ENCODE peak calls at places on chromosomes 5 and 9, in seven cellular contexts. One of them, this sample, is unnamed.
A peak's percentile ranks its signal among the peaks of the same experiment; 100 is the strongest.

GRCh38 chr9:31556667-31557463 is 827.6 kb upstream of the ACO1 start:
- DNase-seq in activated naive CD4-positive, alpha-beta T cell treated with Interleukin-2 at 50 U/mL for 16 hours: no peak
- DNase-seq in AG08396: no peak
- DNase-seq in MV-4-11: no peak
- DNase-seq in stimulated activated CD8-positive, alpha-beta memory T cell treated with anti-CD3 and anti-CD28 coated beads, Interleukin-15, amount 100 ng/mL, for 24 hours: no peak
- DNase-seq in stimulated activated CD4-positive, alpha-beta T cell treated with anti-CD3 and anti-CD28 coated beads, Interleukin-1b, Interleukin-23, amount 100 ng/mL, for 24 hours: no peak
- DNase-seq in amygdala: no peak
- DNase-seq in this sample: no peak

GRCh38 chr5:123511290-123511647 is 708 bp upstream of the CSNK1G3 start:
- DNase-seq in activated naive CD4-positive, alpha-beta T cell treated with Interleukin-2 at 50 U/mL for 16 hours: no peak
- DNase-seq in AG08396: peak; percentile 13
- DNase-seq in MV-4-11: no peak
- DNase-seq in stimulated activated CD8-positive, alpha-beta memory T cell treated with anti-CD3 and anti-CD28 coated beads, Interleukin-15, amount 100 ng/mL, for 24 hours: no peak
- DNase-seq in stimulated activated CD4-positive, alpha-beta T cell treated with anti-CD3 and anti-CD28 coated beads, Interleukin-1b, Interleukin-23, amount 100 ng/mL, for 24 hours: no peak
- DNase-seq in amygdala: no peak
- DNase-seq in this sample: no peak

GRCh38 chr5:168234133-168234532 is 57.3 kb upstream of the WWC1 start:
- DNase-seq in activated naive CD4-positive, alpha-beta T cell treated with Interleukin-2 at 50 U/mL for 16 hours: no peak
- DNase-seq in AG08396: no peak
- DNase-seq in MV-4-11: no peak
- DNase-seq in stimulated activated CD8-positive, alpha-beta memory T cell treated with anti-CD3 and anti-CD28 coated beads, Interleukin-15, amount 100 ng/mL, for 24 hours: no peak
- DNase-seq in stimulated activated CD4-positive, alpha-beta T cell treated with anti-CD3 and anti-CD28 coated beads, Interleukin-1b, Interleukin-23, amount 100 ng/mL, for 24 hours: no peak
- DNase-seq in amygdala: no peak
- DNase-seq in this sample: no peak

GRCh38 chr9:121944741-121945191 is 148.3 kb downstream of the TTLL11 start:
- DNase-seq in activated naive CD4-positive, alpha-beta T cell treated with Interleukin-2 at 50 U/mL for 16 hours: no peak
- DNase-seq in AG08396: peak; percentile 67
- DNase-seq in MV-4-11: no peak
- DNase-seq in stimulated activated CD8-positive, alpha-beta memory T cell treated with anti-CD3 and anti-CD28 coated beads, Interleukin-15, amount 100 ng/mL, for 24 hours: no peak
- DNase-seq in stimulated activated CD4-positive, alpha-beta T cell treated with anti-CD3 and anti-CD28 coated beads, Interleukin-1b, Interleukin-23, amount 100 ng/mL, for 24 hours: no peak
- DNase-seq in amygdala: no peak
- DNase-seq in this sample: no peak

GRCh38 chr5:111582962-111583669 is 70.8 kb upstream of the STARD4 start:
- DNase-seq in activated naive CD4-positive, alpha-beta T cell treated with Interleukin-2 at 50 U/mL for 16 hours: no peak
- DNase-seq in AG08396: no peak
- DNase-seq in MV-4-11: peak; percentile 86
- DNase-seq in stimulated activated CD8-positive, alpha-beta memory T cell treated with anti-CD3 and anti-CD28 coated beads, Interleukin-15, amount 100 ng/mL, for 24 hours: no peak
- DNase-seq in stimulated activated CD4-positive, alpha-beta T cell treated with anti-CD3 and anti-CD28 coated beads, Interleukin-1b, Interleukin-23, amount 100 ng/mL, for 24 hours: no peak
- DNase-seq in amygdala: no peak
- DNase-seq in this sample: no peak

GRCh38 chr9:128846680-128847030 is 17.1 kb upstream of the SPOUT1 start:
- DNase-seq in activated naive CD4-positive, alpha-beta T cell treated with Interleukin-2 at 50 U/mL for 16 hours: no peak
- DNase-seq in AG08396: no peak
- DNase-seq in MV-4-11: no peak
- DNase-seq in stimulated activated CD8-positive, alpha-beta memory T cell treated with anti-CD3 and anti-CD28 coated beads, Interleukin-15, amount 100 ng/mL, for 24 hours: no peak
- DNase-seq in stimulated activated CD4-positive, alpha-beta T cell treated with anti-CD3 and anti-CD28 coated beads, Interleukin-1b, Interleukin-23, amount 100 ng/mL, for 24 hours: no peak
- DNase-seq in amygdala: no peak
- DNase-seq in this sample: no peak

GRCh38 chr5:149161026-149161687 is 19.9 kb downstream of the ABLIM3 start:
- DNase-seq in activated naive CD4-positive, alpha-beta T cell treated with Interleukin-2 at 50 U/mL for 16 hours: no peak
- DNase-seq in AG08396: no peak
- DNase-seq in MV-4-11: no peak
- DNase-seq in stimulated activated CD8-positive, alpha-beta memory T cell treated with anti-CD3 and anti-CD28 coated beads, Interleukin-15, amount 100 ng/mL, for 24 hours: no peak
- DNase-seq in stimulated activated CD4-positive, alpha-beta T cell treated with anti-CD3 and anti-CD28 coated beads, Interleukin-1b, Interleukin-23, amount 100 ng/mL, for 24 hours: no peak
- DNase-seq in amygdala: no peak
- DNase-seq in this sample: no peak

GRCh38 chr9:131469951-131470350 is 32.8 kb upstream of the POMT1 start:
- DNase-seq in activated naive CD4-positive, alpha-beta T cell treated with Interleukin-2 at 50 U/mL for 16 hours: no peak
- DNase-seq in AG08396: no peak
- DNase-seq in MV-4-11: no peak
- DNase-seq in stimulated activated CD8-positive, alpha-beta memory T cell treated with anti-CD3 and anti-CD28 coated beads, Interleukin-15, amount 100 ng/mL, for 24 hours: no peak
- DNase-seq in stimulated activated CD4-positive, alpha-beta T cell treated with anti-CD3 and anti-CD28 coated beads, Interleukin-1b, Interleukin-23, amount 100 ng/mL, for 24 hours: no peak
- DNase-seq in amygdala: no peak
- DNase-seq in this sample: no peak

GRCh38 chr5:95283761-95284511 is 958 bp downstream of the MCTP1 start:
- DNase-seq in activated naive CD4-positive, alpha-beta T cell treated with Interleukin-2 at 50 U/mL for 16 hours: no peak
- DNase-seq in AG08396: peak; percentile 43
- DNase-seq in MV-4-11: peak; percentile 11
- DNase-seq in stimulated activated CD8-positive, alpha-beta memory T cell treated with anti-CD3 and anti-CD28 coated beads, Interleukin-15, amount 100 ng/mL, for 24 hours: no peak
- DNase-seq in stimulated activated CD4-positive, alpha-beta T cell treated with anti-CD3 and anti-CD28 coated beads, Interleukin-1b, Interleukin-23, amount 100 ng/mL, for 24 hours: no peak
- DNase-seq in amygdala: no peak
- DNase-seq in this sample: peak; percentile 42

GRCh38 chr9:124366476-124367220 is 48.6 kb downstream of the PSMB7 start:
- DNase-seq in activated naive CD4-positive, alpha-beta T cell treated with Interleukin-2 at 50 U/mL for 16 hours: no peak
- DNase-seq in AG08396: no peak
- DNase-seq in MV-4-11: no peak
- DNase-seq in stimulated activated CD8-positive, alpha-beta memory T cell treated with anti-CD3 and anti-CD28 coated beads, Interleukin-15, amount 100 ng/mL, for 24 hours: no peak
- DNase-seq in stimulated activated CD4-positive, alpha-beta T cell treated with anti-CD3 and anti-CD28 coated beads, Interleukin-1b, Interleukin-23, amount 100 ng/mL, for 24 hours: no peak
- DNase-seq in amygdala: no peak
- DNase-seq in this sample: no peak

GRCh38 chr9:69198526-69199250 is 24.6 kb downstream of the TJP2 start:
- DNase-seq in activated naive CD4-positive, alpha-beta T cell treated with Interleukin-2 at 50 U/mL for 16 hours: no peak
- DNase-seq in AG08396: peak; percentile 15
- DNase-seq in MV-4-11: no peak
- DNase-seq in stimulated activated CD8-positive, alpha-beta memory T cell treated with anti-CD3 and anti-CD28 coated beads, Interleukin-15, amount 100 ng/mL, for 24 hours: no peak
- DNase-seq in stimulated activated CD4-positive, alpha-beta T cell treated with anti-CD3 and anti-CD28 coated beads, Interleukin-1b, Interleukin-23, amount 100 ng/mL, for 24 hours: no peak
- DNase-seq in amygdala: no peak
- DNase-seq in this sample: no peak

GRCh38 chr5:147455321-147455720 is 54.5 kb downstream of the DPYSL3 start:
- DNase-seq in activated naive CD4-positive, alpha-beta T cell treated with Interleukin-2 at 50 U/mL for 16 hours: no peak
- DNase-seq in AG08396: peak; percentile 61
- DNase-seq in MV-4-11: peak; percentile 87
- DNase-seq in stimulated activated CD8-positive, alpha-beta memory T cell treated with anti-CD3 and anti-CD28 coated beads, Interleukin-15, amount 100 ng/mL, for 24 hours: no peak
- DNase-seq in stimulated activated CD4-positive, alpha-beta T cell treated with anti-CD3 and anti-CD28 coated beads, Interleukin-1b, Interleukin-23, amount 100 ng/mL, for 24 hours: no peak
- DNase-seq in amygdala: no peak
- DNase-seq in this sample: no peak

GRCh38 chr5:36590513-36591286 is 15.7 kb upstream of the SLC1A3 start:
- DNase-seq in activated naive CD4-positive, alpha-beta T cell treated with Interleukin-2 at 50 U/mL for 16 hours: no peak
- DNase-seq in AG08396: no peak
- DNase-seq in MV-4-11: no peak
- DNase-seq in stimulated activated CD8-positive, alpha-beta memory T cell treated with anti-CD3 and anti-CD28 coated beads, Interleukin-15, amount 100 ng/mL, for 24 hours: no peak
- DNase-seq in stimulated activated CD4-positive, alpha-beta T cell treated with anti-CD3 and anti-CD28 coated beads, Interleukin-1b, Interleukin-23, amount 100 ng/mL, for 24 hours: no peak
- DNase-seq in amygdala: no peak
- DNase-seq in this sample: no peak

GRCh38 chr9:115630126-115630840 is 512.3 kb upstream of the TNC start:
- DNase-seq in activated naive CD4-positive, alpha-beta T cell treated with Interleukin-2 at 50 U/mL for 16 hours: no peak
- DNase-seq in AG08396: no peak
- DNase-seq in MV-4-11: no peak
- DNase-seq in stimulated activated CD8-positive, alpha-beta memory T cell treated with anti-CD3 and anti-CD28 coated beads, Interleukin-15, amount 100 ng/mL, for 24 hours: no peak
- DNase-seq in stimulated activated CD4-positive, alpha-beta T cell treated with anti-CD3 and anti-CD28 coated beads, Interleukin-1b, Interleukin-23, amount 100 ng/mL, for 24 hours: no peak
- DNase-seq in amygdala: no peak
- DNase-seq in this sample: no peak

GRCh38 chr9:35749515-35750255 is 598 bp downstream of the RGP1 start:
- DNase-seq in activated naive CD4-positive, alpha-beta T cell treated with Interleukin-2 at 50 U/mL for 16 hours: peak; percentile 51
- DNase-seq in AG08396: no peak
- DNase-seq in MV-4-11: no peak
- DNase-seq in stimulated activated CD8-positive, alpha-beta memory T cell treated with anti-CD3 and anti-CD28 coated beads, Interleukin-15, amount 100 ng/mL, for 24 hours: no peak
- DNase-seq in stimulated activated CD4-positive, alpha-beta T cell treated with anti-CD3 and anti-CD28 coated beads, Interleukin-1b, Interleukin-23, amount 100 ng/mL, for 24 hours: no peak
- DNase-seq in amygdala: no peak
- DNase-seq in this sample: peak; percentile 54

GRCh38 chr5:65440456-65440855 is 41.3 kb downstream of the ADAMTS6 start:
- DNase-seq in activated naive CD4-positive, alpha-beta T cell treated with Interleukin-2 at 50 U/mL for 16 hours: no peak
- DNase-seq in AG08396: no peak
- DNase-seq in MV-4-11: peak; percentile 83
- DNase-seq in stimulated activated CD8-positive, alpha-beta memory T cell treated with anti-CD3 and anti-CD28 coated beads, Interleukin-15, amount 100 ng/mL, for 24 hours: no peak
- DNase-seq in stimulated activated CD4-positive, alpha-beta T cell treated with anti-CD3 and anti-CD28 coated beads, Interleukin-1b, Interleukin-23, amount 100 ng/mL, for 24 hours: no peak
- DNase-seq in amygdala: no peak
- DNase-seq in this sample: no peak

GRCh38 chr5:170267431-170268152 is 30.0 kb downstream of the LCP2 start:
- DNase-seq in activated naive CD4-positive, alpha-beta T cell treated with Interleukin-2 at 50 U/mL for 16 hours: peak; percentile 80
- DNase-seq in AG08396: peak; percentile 71
- DNase-seq in MV-4-11: peak; percentile 89
- DNase-seq in stimulated activated CD8-positive, alpha-beta memory T cell treated with anti-CD3 and anti-CD28 coated beads, Interleukin-15, amount 100 ng/mL, for 24 hours: peak; percentile 50
- DNase-seq in stimulated activated CD4-positive, alpha-beta T cell treated with anti-CD3 and anti-CD28 coated beads, Interleukin-1b, Interleukin-23, amount 100 ng/mL, for 24 hours: peak; percentile 64
- DNase-seq in amygdala: peak; percentile 54
- DNase-seq in this sample: peak; percentile 85

GRCh38 chr5:132063090-132063911 is 2.8 kb downstream of the IL3 start:
- DNase-seq in activated naive CD4-positive, alpha-beta T cell treated with Interleukin-2 at 50 U/mL for 16 hours: peak; percentile 85
- DNase-seq in AG08396: peak; percentile 81
- DNase-seq in MV-4-11: peak; percentile 78
- DNase-seq in stimulated activated CD8-positive, alpha-beta memory T cell treated with anti-CD3 and anti-CD28 coated beads, Interleukin-15, amount 100 ng/mL, for 24 hours: peak; percentile 90
- DNase-seq in stimulated activated CD4-positive, alpha-beta T cell treated with anti-CD3 and anti-CD28 coated beads, Interleukin-1b, Interleukin-23, amount 100 ng/mL, for 24 hours: peak; percentile 82
- DNase-seq in amygdala: peak; percentile 32
- DNase-seq in this sample: peak; percentile 95

This sample was measured in stimulated activated naive CD8-positive, alpha-beta T cell treated with anti-CD3 and anti-CD28 coated beads, Interleukin-15, Interleukin-2, amounts not matched to agents 100 U/mL and 50 U/mL, for 24 hours.